ENCODE peak calls at places on chromosome 17, in six cellular contexts. U, V, G, C, L and D are unnamed samples.

GRCh38 chr17:75645889-75646625 is 12.8 kb downstream of the SMIM5 start:
- DNase-seq in L (no peak), V (peak; percentile 18), U (no peak), G (peak; percentile 82), C (no peak), D (no peak)

GRCh38 chr17:36888236-36888957 is 48.9 kb upstream of the LHX1 start:
- DNase-seq in C (no peak), G (no peak), U (no peak), V (no peak), L (no peak), D (no peak)

GRCh38 chr17:35566955-35567354 is 6.3 kb upstream of the SLFN14 start:
- DNase-seq in G (no peak), U (no peak), V (no peak), L (no peak), C (no peak), D (no peak)

GRCh38 chr17:78995761-78996451 is 13.7 kb downstream of the CANT1 start:
- DNase-seq in C (no peak), G (peak; percentile 67), U (no peak), L (no peak), V (no peak), D (no peak)

GRCh38 chr17:75340636-75341035 is 51.4 kb upstream of the SLC25A19 start:
- DNase-seq in V (no peak), U (no peak), C (no peak), G (no peak), L (no peak), D (no peak)

GRCh38 chr17:77862890-77863813 is 95.4 kb upstream of the TNRC6C start:
- DNase-seq in V (no peak), G (peak; percentile 26), C (no peak), U (no peak), L (no peak), D (no peak)

GRCh38 chr17:77548967-77549366 is 408.2 kb downstream of the SEC14L1 start:
- DNase-seq in L (no peak), U (peak; percentile 22), C (no peak), G (no peak), V (no peak), D (no peak)

GRCh38 chr17:5260542-5260941 is 21.5 kb upstream of the RABEP1 start:
- DNase-seq in C (no peak), U (no peak), V (no peak), L (no peak), G (no peak), D (no peak)

GRCh38 chr17:17297217-17297616 is 6.0 kb upstream of the NT5M start:
- DNase-seq in V (no peak), U (no peak), L (no peak), G (no peak), C (no peak), D (no peak)

GRCh38 chr17:38879878-38880727 is 10.2 kb downstream of the LASP1 start:
- DNase-seq in V (peak; percentile 82), U (peak; percentile 57), C (no peak), L (peak; percentile 43), G (no peak), D (no peak)

GRCh38 chr17:742147-742793 is 9.8 kb downstream of the GEMIN4 start:
- DNase-seq in C (no peak), G (no peak), U (no peak), V (no peak), L (no peak), D (no peak)

GRCh38 chr17:74760404-74761105 is 12.1 kb downstream of the NHERF1 start:
- DNase-seq in G (no peak), C (no peak), L (no peak), U (no peak), V (no peak), D (no peak)

GRCh38 chr17:51258756-51259573 is 884 bp downstream of the MBTD1 start:
- DNase-seq in U (peak; percentile 52), C (no peak), G (peak; percentile 40), L (no peak), V (peak; percentile 29), D (no peak)

GRCh38 chr17:48351916-48352332 is 78.1 kb downstream of the SKAP1 start:
- DNase-seq in U (peak; percentile 64), C (no peak), G (no peak), V (peak; percentile 70), L (no peak), D (no peak)